ENCODE peak calls at places on chromosome 19, in ten cellular contexts. One of them, this sample, is unnamed.

GRCh38 chr19:4174895-4175668 is 7.3 kb downstream of the SIRT6 start:
- ATAC-seq in T-helper 17 cell: no peak
- ATAC-seq in central memory CD8-positive, alpha-beta T cell: no peak
- ATAC-seq in HCT116: no peak
- ATAC-seq in stimulated activated effector memory CD8-positive, alpha-beta T cell treated with anti-CD3 and anti-CD28 coated beads, Interleukin-12 subunit alpha, Interleukin-12 subunit beta, amount 100 ng/mL, for 72 hours: peak
- ATAC-seq in activated T-cell treated with anti-CD3 and anti-CD28 coated beads, Interleukin-2, amount 50 U/mL, for 4 hours: no peak
- ATAC-seq in activated CD4-positive, alpha-beta T cell treated with anti-CD3 and anti-CD28 coated beads for 36 hours: no peak
- ATAC-seq in activated naive CD4-positive, alpha-beta T cell treated with anti-CD3 and anti-CD28 coated beads, Interleukin-2, amount 50 U/mL, for 72 hours: no peak
- ATAC-seq in HepG2: no peak
- ATAC-seq in Right ventricle myocardium superior: no peak
- ATAC-seq in this sample: no peak

GRCh38 chr19:18431351-18432197 is 6.4 kb downstream of the ISYNA1 start:
- ATAC-seq in HCT116: no peak
- ATAC-seq in stimulated activated effector memory CD8-positive, alpha-beta T cell treated with anti-CD3 and anti-CD28 coated beads, Interleukin-12 subunit alpha, Interleukin-12 subunit beta, amount 100 ng/mL, for 72 hours: no peak
- ATAC-seq in activated T-cell treated with anti-CD3 and anti-CD28 coated beads, Interleukin-2, amount 50 U/mL, for 4 hours: no peak
- ATAC-seq in T-helper 17 cell: no peak
- ATAC-seq in activated CD4-positive, alpha-beta T cell treated with anti-CD3 and anti-CD28 coated beads for 36 hours: no peak
- ATAC-seq in central memory CD8-positive, alpha-beta T cell: no peak
- ATAC-seq in HepG2: no peak
- ATAC-seq in Right ventricle myocardium superior: no peak
- ATAC-seq in activated naive CD4-positive, alpha-beta T cell treated with anti-CD3 and anti-CD28 coated beads, Interleukin-2, amount 50 U/mL, for 72 hours: no peak
- ATAC-seq in this sample: no peak

GRCh38 chr19:2050349-2050990 is 574 bp downstream of the MKNK2 start:
- ATAC-seq in activated naive CD4-positive, alpha-beta T cell treated with anti-CD3 and anti-CD28 coated beads, Interleukin-2, amount 50 U/mL, for 72 hours: peak
- ATAC-seq in T-helper 17 cell: no peak
- ATAC-seq in activated CD4-positive, alpha-beta T cell treated with anti-CD3 and anti-CD28 coated beads for 36 hours: no peak
- ATAC-seq in HCT116: no peak
- ATAC-seq in HepG2: peak
- ATAC-seq in stimulated activated effector memory CD8-positive, alpha-beta T cell treated with anti-CD3 and anti-CD28 coated beads, Interleukin-12 subunit alpha, Interleukin-12 subunit beta, amount 100 ng/mL, for 72 hours: peak
- ATAC-seq in activated T-cell treated with anti-CD3 and anti-CD28 coated beads, Interleukin-2, amount 50 U/mL, for 4 hours: peak
- ATAC-seq in Right ventricle myocardium superior: peak
- ATAC-seq in central memory CD8-positive, alpha-beta T cell: peak
- ATAC-seq in this sample: no peak

GRCh38 chr19:54478677-54479266 is 5.7 kb upstream of the CDC42EP5 start:
- ATAC-seq in T-helper 17 cell: peak
- ATAC-seq in activated CD4-positive, alpha-beta T cell treated with anti-CD3 and anti-CD28 coated beads for 36 hours: peak
- ATAC-seq in stimulated activated effector memory CD8-positive, alpha-beta T cell treated with anti-CD3 and anti-CD28 coated beads, Interleukin-12 subunit alpha, Interleukin-12 subunit beta, amount 100 ng/mL, for 72 hours: peak
- ATAC-seq in activated naive CD4-positive, alpha-beta T cell treated with anti-CD3 and anti-CD28 coated beads, Interleukin-2, amount 50 U/mL, for 72 hours: peak
- ATAC-seq in activated T-cell treated with anti-CD3 and anti-CD28 coated beads, Interleukin-2, amount 50 U/mL, for 4 hours: peak
- ATAC-seq in Right ventricle myocardium superior: no peak
- ATAC-seq in HCT116: peak
- ATAC-seq in HepG2: peak
- ATAC-seq in central memory CD8-positive, alpha-beta T cell: no peak
- ATAC-seq in this sample: no peak

GRCh38 chr19:47391510-47392223 is 27.7 kb downstream of the MEIS3 start:
- ATAC-seq in Right ventricle myocardium superior: peak
- ATAC-seq in HCT116: peak
- ATAC-seq in T-helper 17 cell: peak
- ATAC-seq in HepG2: peak
- ATAC-seq in central memory CD8-positive, alpha-beta T cell: peak
- ATAC-seq in activated naive CD4-positive, alpha-beta T cell treated with anti-CD3 and anti-CD28 coated beads, Interleukin-2, amount 50 U/mL, for 72 hours: peak
- ATAC-seq in activated T-cell treated with anti-CD3 and anti-CD28 coated beads, Interleukin-2, amount 50 U/mL, for 4 hours: peak
- ATAC-seq in stimulated activated effector memory CD8-positive, alpha-beta T cell treated with anti-CD3 and anti-CD28 coated beads, Interleukin-12 subunit alpha, Interleukin-12 subunit beta, amount 100 ng/mL, for 72 hours: peak
- ATAC-seq in activated CD4-positive, alpha-beta T cell treated with anti-CD3 and anti-CD28 coated beads for 36 hours: peak
- ATAC-seq in this sample: peak

GRCh38 chr19:15265214-15265613 is 33.0 kb upstream of the EPHX3 start:
- ATAC-seq in Right ventricle myocardium superior: no peak
- ATAC-seq in T-helper 17 cell: no peak
- ATAC-seq in activated CD4-positive, alpha-beta T cell treated with anti-CD3 and anti-CD28 coated beads for 36 hours: no peak
- ATAC-seq in HCT116: no peak
- ATAC-seq in stimulated activated effector memory CD8-positive, alpha-beta T cell treated with anti-CD3 and anti-CD28 coated beads, Interleukin-12 subunit alpha, Interleukin-12 subunit beta, amount 100 ng/mL, for 72 hours: no peak
- ATAC-seq in central memory CD8-positive, alpha-beta T cell: no peak
- ATAC-seq in HepG2: peak
- ATAC-seq in activated T-cell treated with anti-CD3 and anti-CD28 coated beads, Interleukin-2, amount 50 U/mL, for 4 hours: no peak
- ATAC-seq in activated naive CD4-positive, alpha-beta T cell treated with anti-CD3 and anti-CD28 coated beads, Interleukin-2, amount 50 U/mL, for 72 hours: no peak
- ATAC-seq in this sample: no peak

GRCh38 chr19:7888145-7888825 is at the start of gene LRRC8E:
- ATAC-seq in HCT116: peak
- ATAC-seq in stimulated activated effector memory CD8-positive, alpha-beta T cell treated with anti-CD3 and anti-CD28 coated beads, Interleukin-12 subunit alpha, Interleukin-12 subunit beta, amount 100 ng/mL, for 72 hours: peak
- ATAC-seq in central memory CD8-positive, alpha-beta T cell: no peak
- ATAC-seq in T-helper 17 cell: peak
- ATAC-seq in HepG2: peak
- ATAC-seq in Right ventricle myocardium superior: peak
- ATAC-seq in activated CD4-positive, alpha-beta T cell treated with anti-CD3 and anti-CD28 coated beads for 36 hours: peak
- ATAC-seq in activated naive CD4-positive, alpha-beta T cell treated with anti-CD3 and anti-CD28 coated beads, Interleukin-2, amount 50 U/mL, for 72 hours: peak
- ATAC-seq in activated T-cell treated with anti-CD3 and anti-CD28 coated beads, Interleukin-2, amount 50 U/mL, for 4 hours: peak
- ATAC-seq in this sample: peak

GRCh38 chr19:13707901-13708300 is 56.4 kb upstream of the MRI1 start:
- ATAC-seq in HCT116: no peak
- ATAC-seq in activated CD4-positive, alpha-beta T cell treated with anti-CD3 and anti-CD28 coated beads for 36 hours: no peak
- ATAC-seq in activated T-cell treated with anti-CD3 and anti-CD28 coated beads, Interleukin-2, amount 50 U/mL, for 4 hours: no peak
- ATAC-seq in Right ventricle myocardium superior: peak
- ATAC-seq in HepG2: no peak
- ATAC-seq in activated naive CD4-positive, alpha-beta T cell treated with anti-CD3 and anti-CD28 coated beads, Interleukin-2, amount 50 U/mL, for 72 hours: no peak
- ATAC-seq in stimulated activated effector memory CD8-positive, alpha-beta T cell treated with anti-CD3 and anti-CD28 coated beads, Interleukin-12 subunit alpha, Interleukin-12 subunit beta, amount 100 ng/mL, for 72 hours: no peak
- ATAC-seq in central memory CD8-positive, alpha-beta T cell: no peak
- ATAC-seq in T-helper 17 cell: no peak
- ATAC-seq in this sample: no peak